ENCODE peak calls at places on chromosome 13, in four cellular contexts. Z is Karpas-422, A is GM12878, D is GM23248. X is an unnamed sample.
A peak's percentile ranks its signal among the peaks of the same experiment; 100 is the strongest.

GRCh38 chr13:32790731-32791130 is 204.5 kb downstream of the PDS5B start:
- DNase-seq in Z (no peak), D (peak; percentile 3), A (no peak), X (no peak)

GRCh38 chr13:96473463-96474157 is 383.7 kb downstream of the HS6ST3 start:
- DNase-seq in D (no peak), Z (no peak), A (no peak), X (no peak)

GRCh38 chr13:30332516-30333165 is 25.3 kb upstream of the KATNAL1 start:
- DNase-seq in D (no peak), A (no peak), Z (peak; percentile 94), X (no peak)

GRCh38 chr13:23960566-23961156 is 63.4 kb upstream of the C1QTNF9B start:
- DNase-seq in D (peak; percentile 73), A (no peak), Z (peak; percentile 66), X (peak; percentile 17)

GRCh38 chr13:94272038-94272437 is 207.4 kb downstream of the DCT start:
- DNase-seq in A (no peak), D (no peak), Z (no peak), X (no peak)

GRCh38 chr13:35146686-35147085 is 204.6 kb downstream of the NBEA start:
- DNase-seq in A (no peak), D (no peak), Z (no peak), X (no peak)

GRCh38 chr13:59679239-59679638 is 484.5 kb downstream of the DIAPH3 start:
- DNase-seq in Z (no peak), A (no peak), D (no peak), X (no peak)

GRCh38 chr13:49265822-49266221 is 18.1 kb downstream of the CDADC1 start:
- DNase-seq in D (peak; percentile 6), A (no peak), Z (no peak), X (no peak)

GRCh38 chr13:94784066-94784465 is 71.7 kb upstream of the SOX21 start:
- DNase-seq in Z (no peak), A (no peak), D (peak; percentile 4), X (no peak)

GRCh38 chr13:44842158-44842557 is 147.1 kb downstream of the NUFIP1 start:
- DNase-seq in Z (no peak), A (no peak), D (peak; percentile 78), X (no peak)

GRCh38 chr13:39692650-39693438 is 37.4 kb downstream of the COG6 start:
- DNase-seq in Z (no peak), A (no peak), D (peak; percentile 4), X (no peak)

DNA sequence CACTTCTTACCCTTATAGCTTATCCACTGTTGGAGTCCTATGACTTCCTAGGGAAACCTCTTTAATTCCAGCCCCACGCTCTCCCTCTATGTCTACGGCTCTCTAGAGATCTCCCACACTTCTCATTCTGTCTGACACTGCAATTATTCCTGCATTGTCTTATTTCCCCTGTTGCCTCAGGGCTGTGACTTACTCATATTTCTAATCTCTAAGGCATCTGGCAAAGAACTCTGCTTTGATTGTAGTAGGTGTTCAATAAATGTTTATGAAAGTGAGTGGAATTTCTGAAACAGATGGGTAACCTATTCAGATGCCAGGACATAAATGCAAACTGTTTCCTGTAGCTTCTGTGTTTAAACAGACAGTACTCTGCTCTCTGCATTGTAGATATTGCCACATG is 102.4 kb upstream of the SERTM1 start:
- DNase-seq in Z (no peak), D (no peak), A (no peak), X (no peak)
- H3K4me2 ChIP-seq in Z (no peak overlapping the region), D (no peak overlapping the region), A (no peak overlapping the region), X (no peak overlapping the region)

GRCh38 chr13:98298599-98298998 is 121.5 kb upstream of the RNF113B start:
- DNase-seq in Z (no peak), D (no peak), A (no peak), X (no peak)
- H3K4me2 ChIP-seq in Z (no peak overlapping the region), D (no peak overlapping the region), A (no peak overlapping the region), X (no peak overlapping the region)

GRCh38 chr13:41236369-41236768 is 27.0 kb downstream of the MTRF1 start:
- DNase-seq in A (no peak), Z (no peak), D (no peak), X (no peak)

GRCh38 chr13:41229356-41229755 is 34.0 kb downstream of the MTRF1 start:
- DNase-seq in A (no peak), D (no peak), Z (no peak), X (no peak)

GRCh38 chr13:41231025-41231677 is 32.2 kb downstream of the MTRF1 start:
- DNase-seq in Z (no peak), D (no peak), A (no peak), X (no peak)

GRCh38 chr13:41232715-41233114 is 30.7 kb downstream of the MTRF1 start:
- DNase-seq in D (no peak), Z (no peak), A (no peak), X (no peak)

GRCh38 chr13:41231786-41232185 is 31.6 kb downstream of the MTRF1 start:
- DNase-seq in D (no peak), Z (no peak), A (peak; percentile 24), X (peak; percentile 15)
- H3K4me2 ChIP-seq in D (no peak overlapping the region), Z (peak overlapping the region; percentile 50), A (no peak overlapping the region), X (no peak overlapping the region)

GRCh38 chr13:50509771-50510441 is 333.6 kb downstream of the DLEU7 start:
- DNase-seq in A (no peak), Z (no peak), D (peak; percentile 27), X (peak; percentile 68)

GRCh38 chr13:50511877-50512332 is 331.6 kb downstream of the DLEU7 start:
- DNase-seq in Z (peak; percentile 93), D (no peak), A (peak; percentile 12), X (peak; percentile 57)

GRCh38 chr13:50514249-50514648 is 329.2 kb downstream of the DLEU7 start:
- DNase-seq in Z (peak; percentile 29), A (no peak), D (no peak), X (no peak)

GRCh38 chr13:50512602-50513527 is 330.6 kb downstream of the DLEU7 start:
- DNase-seq in A (no peak), Z (peak; percentile 95), D (peak; percentile 68), X (peak; percentile 90)

GRCh38 chr13:50513528-50513863 is 330.0 kb downstream of the DLEU7 start:
- DNase-seq in A (no peak), D (no peak), Z (peak; percentile 45), X (peak; percentile 32)
- H3K4me2 ChIP-seq in A (no peak overlapping the region), D (no peak overlapping the region), Z (peak overlapping the region; percentile 80), X (peak overlapping the region; percentile 76)

DNA sequence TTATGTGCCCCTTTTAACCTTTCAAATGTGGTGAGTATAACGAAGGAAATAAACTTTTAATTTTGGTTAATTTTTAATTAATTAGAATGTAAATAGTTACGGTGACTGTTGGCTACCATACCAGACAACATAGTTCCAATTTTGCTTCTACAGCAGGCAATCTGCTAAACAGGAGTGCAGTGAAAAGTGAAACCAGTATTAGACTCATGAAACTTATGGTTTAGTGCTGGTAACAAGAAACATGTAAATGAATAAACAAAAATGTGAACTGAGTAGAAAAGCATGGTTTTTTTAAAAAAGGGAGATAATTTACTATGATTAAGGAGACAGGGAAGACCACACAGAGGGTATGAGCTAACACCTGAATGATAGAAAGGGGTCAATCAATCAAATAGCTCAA is 478.4 kb downstream of the PCDH9 start:
- DNase-seq in A (no peak), D (no peak), Z (no peak), X (no peak)
- H3K4me2 ChIP-seq in A (no peak overlapping the region), D (no peak overlapping the region), Z (no peak overlapping the region), X (no peak overlapping the region)

GRCh38 chr13:27605610-27606200 is 14.6 kb downstream of the LNX2 start:
- DNase-seq in D (no peak), Z (no peak), A (no peak), X (no peak)

GRCh38 chr13:27601771-27602170 is 18.6 kb downstream of the LNX2 start:
- DNase-seq in A (no peak), Z (no peak), D (no peak), X (no peak)

GRCh38 chr13:27601208-27601607 is 19.1 kb downstream of the LNX2 start:
- DNase-seq in D (no peak), A (no peak), Z (no peak), X (no peak)

GRCh38 chr13:27605099-27605498 is 15.2 kb downstream of the LNX2 start:
- DNase-seq in D (no peak), A (no peak), Z (no peak), X (no peak)

GRCh38 chr13:27607125-27607524 is 13.2 kb downstream of the LNX2 start:
- DNase-seq in D (peak; percentile 69), A (no peak), Z (no peak), X (no peak)
- H3K4me2 ChIP-seq in D (peak overlapping the region; percentile 1), A (peak overlapping the region; percentile 36), Z (no peak overlapping the region), X (no peak overlapping the region)

DNA sequence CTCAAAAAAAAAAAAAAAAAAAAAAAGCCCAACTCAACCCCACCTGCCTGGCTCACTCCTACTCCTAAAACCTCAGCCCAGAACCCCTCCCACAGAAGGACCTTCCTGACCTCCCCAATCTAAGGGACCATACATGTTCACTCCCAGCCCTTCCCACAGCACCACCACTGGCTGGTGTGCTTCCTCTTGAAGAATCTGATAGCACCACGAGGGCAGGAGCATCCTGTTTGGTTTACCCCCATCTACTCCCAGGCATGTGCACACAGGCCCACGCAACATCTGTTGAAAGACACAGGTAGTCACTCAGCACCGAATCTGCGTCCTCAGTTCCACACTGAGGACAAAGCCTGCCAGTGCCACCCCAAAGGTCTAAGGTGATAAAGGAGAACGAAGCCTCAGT is 8.2 kb downstream of the LATS2 start:
- DNase-seq in D (no peak), A (no peak), Z (no peak), X (peak; percentile 20)
- H3K4me2 ChIP-seq in D (no peak overlapping the region), A (no peak overlapping the region), Z (no peak overlapping the region), X (no peak overlapping the region)